ENCODE peak calls at places on chromosome 17, in nine cellular contexts. H is right lobe of liver, K is tibial nerve, J is PC-9, W is kidney epithelial cell, G is IMR-90, E is fibroblast of the aortic adventitia, F is astrocyte of the cerebellum, D is breast epithelium. L is an unnamed sample.

GRCh38 chr17:1322469-1322868 is 43.0 kb downstream of the TRARG1 start:
- DNase-seq in F (no peak), G (no peak), K (no peak), H (no peak), D (no peak), J (no peak), W (no peak), E (no peak), L (no peak)

GRCh38 chr17:17403899-17404576 is 72.8 kb upstream of the MED9 start:
- DNase-seq in D (no peak), H (no peak), K (no peak), W (no peak), J (no peak), F (no peak), G (no peak), E (no peak), L (no peak)

GRCh38 chr17:59441459-59442096 is 110.1 kb downstream of the YPEL2 start:
- DNase-seq in K (no peak), D (no peak), W (no peak), E (no peak), F (no peak), H (no peak), G (no peak), J (no peak), L (no peak)

GRCh38 chr17:4059656-4060055 is 83.2 kb downstream of the ZZEF1 start:
- DNase-seq in E (no peak), J (no peak), D (no peak), K (no peak), W (no peak), H (no peak), F (no peak), G (no peak), L (no peak)

GRCh38 chr17:49906511-49907136 is 58.8 kb upstream of the TAC4 start:
- DNase-seq in W (no peak), G (no peak), F (no peak), K (no peak), D (no peak), J (peak; percentile 81), E (no peak), H (no peak), L (no peak)

GRCh38 chr17:22266231-22266630 is 573.9 kb downstream of the KCNJ18 start:
- DNase-seq in W (no peak), D (no peak), G (no peak), K (no peak), F (no peak), J (peak; percentile 22), H (peak; percentile 15), E (no peak), L (no peak)

GRCh38 chr17:12613566-12613965 is 52.1 kb upstream of the MYOCD start:
- DNase-seq in D (no peak), K (no peak), F (no peak), J (no peak), W (peak; percentile 34), E (peak; percentile 47), H (no peak), G (peak; percentile 89), L (no peak)

GRCh38 chr17:2054262-2054739 is 602 bp upstream of the HIC1 start:
- DNase-seq in G (peak; percentile 55), E (peak; percentile 55), F (no peak), K (no peak), W (no peak), J (peak; percentile 56), H (no peak), D (no peak), L (no peak)

GRCh38 chr17:61411114-61411943 is 11.7 kb downstream of the TBX2 start:
- DNase-seq in E (peak; percentile 44), G (peak; percentile 74), W (no peak), K (no peak), H (peak; percentile 70), J (peak; percentile 79), D (peak; percentile 62), F (no peak), L (peak; percentile 76)

GRCh38 chr17:29451338-29451737 is 61.2 kb downstream of the TAOK1 start:
- DNase-seq in G (no peak), J (no peak), D (no peak), E (no peak), H (no peak), F (no peak), W (no peak), K (no peak), L (no peak)

GRCh38 chr17:63973930-63974593 is 1.3 kb upstream of the SCN4A start:
- DNase-seq in G (peak; percentile 21), K (no peak), F (no peak), H (no peak), W (no peak), D (no peak), E (no peak), J (peak; percentile 70), L (no peak)

GRCh38 chr17:28133562-28133970 is 91.1 kb downstream of the NLK start:
- DNase-seq in W (peak; percentile 14), G (peak; percentile 89), H (no peak), D (no peak), K (no peak), F (peak; percentile 28), E (peak; percentile 67), J (no peak), L (no peak)

DNA sequence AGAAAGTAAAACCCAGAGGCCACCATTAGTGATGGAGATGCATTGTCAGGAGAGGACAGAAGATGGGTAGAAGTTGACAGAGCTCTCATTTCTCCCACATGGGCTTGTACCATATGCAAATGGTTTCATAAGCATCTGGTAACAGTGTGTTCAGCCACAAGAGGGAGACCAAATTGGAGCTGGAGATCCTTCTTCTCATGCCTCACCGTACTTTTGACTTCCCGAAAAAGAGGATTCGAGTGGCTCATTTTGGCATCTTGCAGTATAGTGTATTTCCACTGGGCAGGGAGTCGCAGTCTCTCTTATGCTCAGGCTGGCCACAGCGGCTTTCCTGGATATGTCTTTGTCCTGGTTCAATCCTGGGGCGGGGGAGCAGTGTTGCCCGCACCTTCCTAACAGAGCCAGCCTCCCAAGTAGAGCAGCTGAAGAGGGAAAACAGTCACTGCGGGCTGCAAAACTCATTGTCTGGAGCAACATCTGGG is 23.8 kb downstream of the TBC1D3B start:
- DNase-seq in F (no peak), E (peak; percentile 43), G (no peak), H (no peak), J (no peak), W (no peak), K (no peak), D (no peak), L (no peak)
- TF ChIP-seq CTCF in F (peak; percentile 3), E (peak; percentile 22), G (no peak), H (peak; percentile 4), J (no peak), W (no peak), K (no peak), D (no peak), L (no peak)

GRCh38 chr17:70871180-70871818 is 702.0 kb downstream of the KCNJ2 start:
- DNase-seq in F (no peak), G (no peak), J (no peak), H (no peak), D (no peak), W (no peak), K (no peak), E (no peak), L (no peak)
- TF ChIP-seq CTCF in F (no peak), G (no peak), J (no peak), H (no peak), D (no peak), W (no peak), K (no peak), E (no peak), L (no peak)

GRCh38 chr17:43033947-43034622 is 9.1 kb downstream of the RND2 start:
- DNase-seq in J (no peak), F (no peak), D (no peak), K (no peak), E (no peak), H (no peak), G (no peak), W (no peak), L (no peak)

GRCh38 chr17:43031666-43032065 is 6.6 kb downstream of the RND2 start:
- DNase-seq in K (no peak), W (no peak), H (no peak), G (no peak), E (no peak), F (no peak), D (no peak), J (no peak), L (no peak)

GRCh38 chr17:43039646-43040045 is 14.6 kb downstream of the RND2 start:
- DNase-seq in W (no peak), F (no peak), H (no peak), G (no peak), K (no peak), J (no peak), D (no peak), E (no peak), L (no peak)

GRCh38 chr17:43030137-43030767 is 5.2 kb downstream of the RND2 start:
- DNase-seq in F (no peak), K (no peak), E (no peak), H (no peak), J (no peak), W (no peak), G (no peak), D (no peak), L (no peak)

DNA sequence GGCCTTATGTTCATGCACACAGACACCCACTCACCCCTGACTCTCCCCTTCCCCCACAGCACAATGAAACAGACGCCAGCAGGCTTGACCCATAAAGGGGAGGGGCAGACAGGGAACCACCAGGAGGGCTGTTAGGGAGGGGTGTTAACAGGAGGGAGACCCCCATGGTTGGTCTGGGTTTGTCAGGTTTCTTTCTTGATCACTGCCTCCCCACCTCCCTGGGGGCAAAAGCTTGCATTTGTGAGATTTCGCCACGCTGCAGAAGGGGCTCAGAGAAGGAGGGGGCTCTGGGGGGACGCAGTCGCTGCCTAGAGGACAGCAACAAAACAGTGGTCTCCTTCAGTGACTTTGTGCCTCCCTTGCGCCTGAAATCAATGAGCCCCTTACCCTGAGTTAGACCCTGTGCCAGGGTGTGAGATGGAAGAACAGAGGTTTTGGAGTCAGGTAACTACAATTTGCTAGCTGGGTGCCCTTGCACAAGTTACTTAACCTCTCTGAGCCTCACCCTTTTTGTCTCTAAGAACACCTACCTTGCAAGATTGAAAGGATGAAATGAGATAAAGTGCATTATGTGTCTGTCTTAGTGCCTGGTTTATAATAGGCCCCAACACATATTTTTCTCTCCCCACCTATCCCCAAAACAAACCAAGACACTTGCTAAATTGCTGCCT is 9.7 kb downstream of the RND2 start:
- DNase-seq in E (no peak), D (no peak), G (no peak), H (no peak), W (no peak), J (no peak), K (no peak), F (no peak), L (no peak)
- TF ChIP-seq CTCF in E (no peak), D (no peak), G (no peak), H (no peak), W (no peak), J (no peak), K (no peak), F (no peak), L (no peak)

GRCh38 chr17:74430706-74431567 is 951 bp upstream of the GPRC5C start:
- DNase-seq in H (peak; percentile 94), E (peak; percentile 60), W (peak; percentile 98), D (peak; percentile 70), K (peak; percentile 47), J (peak; percentile 69), F (peak; percentile 55), G (peak; percentile 4), L (peak; percentile 84)
- TF ChIP-seq CTCF in H (no peak), E (no peak), W (no peak), D (no peak), K (no peak), J (no peak), F (no peak), G (no peak), L (no peak)